ENCODE peak calls at places on chromosomes 5 and 9, in six cellular contexts. One of them, this sample, is unnamed.

GRCh38 chr5:64854855-64855254 is 86.1 kb downstream of the CWC27 start:
- DNase-seq in neural progenitor cell: no peak
- DNase-seq in Calu3: no peak
- DNase-seq in fibroblast of the aortic adventitia: no peak
- DNase-seq in astrocyte of the spinal cord: no peak
- DNase-seq in NCI-H2171 treated with DMSO at 0.1 percent for 48 hours: no peak
- DNase-seq in this sample: no peak

GRCh38 chr5:53479045-53479655 is 1.3 kb upstream of the FST start:
- DNase-seq in neural progenitor cell: peak
- DNase-seq in Calu3: no peak
- DNase-seq in fibroblast of the aortic adventitia: peak
- DNase-seq in astrocyte of the spinal cord: no peak
- DNase-seq in NCI-H2171 treated with DMSO at 0.1 percent for 48 hours: peak
- DNase-seq in this sample: no peak

GRCh38 chr9:4334439-4334838 is 34.6 kb upstream of the GLIS3 start:
- DNase-seq in neural progenitor cell: no peak
- DNase-seq in Calu3: peak
- DNase-seq in fibroblast of the aortic adventitia: no peak
- DNase-seq in astrocyte of the spinal cord: peak
- DNase-seq in NCI-H2171 treated with DMSO at 0.1 percent for 48 hours: no peak
- DNase-seq in this sample: no peak

GRCh38 chr5:60521379-60522298 is 178.3 kb downstream of the DEPDC1B start:
- DNase-seq in neural progenitor cell: no peak
- DNase-seq in Calu3: no peak
- DNase-seq in fibroblast of the aortic adventitia: no peak
- DNase-seq in astrocyte of the spinal cord: peak
- DNase-seq in NCI-H2171 treated with DMSO at 0.1 percent for 48 hours: no peak
- DNase-seq in this sample: no peak

GRCh38 chr9:113996531-113997001 is 81.5 kb downstream of the AMBP start:
- DNase-seq in neural progenitor cell: no peak
- DNase-seq in Calu3: no peak
- DNase-seq in fibroblast of the aortic adventitia: no peak
- DNase-seq in astrocyte of the spinal cord: no peak
- DNase-seq in NCI-H2171 treated with DMSO at 0.1 percent for 48 hours: no peak
- DNase-seq in this sample: no peak

GRCh38 chr5:142358121-142358520 is 33.3 kb upstream of the SPRY4 start:
- DNase-seq in neural progenitor cell: no peak
- DNase-seq in Calu3: no peak
- DNase-seq in fibroblast of the aortic adventitia: no peak
- DNase-seq in astrocyte of the spinal cord: no peak
- DNase-seq in NCI-H2171 treated with DMSO at 0.1 percent for 48 hours: no peak
- DNase-seq in this sample: no peak

GRCh38 chr5:54917323-54917722 is 68.1 kb downstream of the ESM1 start:
- DNase-seq in neural progenitor cell: no peak
- DNase-seq in Calu3: no peak
- DNase-seq in fibroblast of the aortic adventitia: no peak
- DNase-seq in astrocyte of the spinal cord: no peak
- DNase-seq in NCI-H2171 treated with DMSO at 0.1 percent for 48 hours: no peak
- DNase-seq in this sample: no peak

GRCh38 chr9:20566401-20566800 is 55.9 kb downstream of the MLLT3 start:
- DNase-seq in neural progenitor cell: no peak
- DNase-seq in Calu3: no peak
- DNase-seq in fibroblast of the aortic adventitia: no peak
- DNase-seq in astrocyte of the spinal cord: no peak
- DNase-seq in NCI-H2171 treated with DMSO at 0.1 percent for 48 hours: no peak
- DNase-seq in this sample: no peak

GRCh38 chr9:108052431-108053080 is 563.0 kb upstream of the KLF4 start:
- DNase-seq in neural progenitor cell: peak
- DNase-seq in Calu3: no peak
- DNase-seq in fibroblast of the aortic adventitia: no peak
- DNase-seq in astrocyte of the spinal cord: no peak
- DNase-seq in NCI-H2171 treated with DMSO at 0.1 percent for 48 hours: no peak
- DNase-seq in this sample: peak

GRCh38 chr9:38160613-38161215 is 91.7 kb upstream of the SHB start:
- DNase-seq in neural progenitor cell: peak
- DNase-seq in Calu3: peak
- DNase-seq in fibroblast of the aortic adventitia: peak
- DNase-seq in astrocyte of the spinal cord: peak
- DNase-seq in NCI-H2171 treated with DMSO at 0.1 percent for 48 hours: peak
- DNase-seq in this sample: peak

GRCh38 chr5:119171686-119172085 is 100.8 kb downstream of the DMXL1 start:
- DNase-seq in neural progenitor cell: no peak
- DNase-seq in Calu3: no peak
- DNase-seq in fibroblast of the aortic adventitia: peak
- DNase-seq in astrocyte of the spinal cord: no peak
- DNase-seq in NCI-H2171 treated with DMSO at 0.1 percent for 48 hours: no peak
- DNase-seq in this sample: no peak